ENCODE peak calls at places on chromosomes 11 and 22, in six cellular contexts. B is HCT116, E is transverse colon, H is stomach, S is GM23338, K is esophagus muscularis mucosa. A is an unnamed sample.

GRCh38 chr22:21942407-21942895 is 10.2 kb downstream of the PPM1F start:
- DNase-seq in S (no peak), B (peak; percentile 44), H (peak; percentile 38), K (no peak), E (peak; percentile 52), A (no peak)

GRCh38 chr11:122645847-122646246 is 9.7 kb upstream of the UBASH3B start:
- DNase-seq in E (no peak), B (no peak), S (no peak), H (no peak), K (no peak), A (no peak)

GRCh38 chr11:64685536-64685935 is 37.5 kb downstream of the NRXN2 start:
- DNase-seq in S (no peak), K (no peak), B (no peak), H (no peak), E (no peak), A (no peak)

GRCh38 chr11:60563553-60564235 is 48.5 kb downstream of the MS4A13 start:
- DNase-seq in H (no peak), B (no peak), K (no peak), S (peak; percentile 46), E (no peak), A (no peak)

GRCh38 chr22:24930678-24931077 is 15.8 kb downstream of the LHFPL7 start:
- DNase-seq in B (no peak), E (no peak), K (no peak), H (no peak), S (no peak), A (no peak)

GRCh38 chr11:68025047-68025446 is 5.4 kb upstream of the NDUFS8 start:
- DNase-seq in K (no peak), B (no peak), E (no peak), S (no peak), H (no peak), A (no peak)

GRCh38 chr11:1072116-1072820 is 2.4 kb upstream of the MUC2 start:
- DNase-seq in H (no peak), E (no peak), S (no peak), B (peak; percentile 32), K (no peak), A (no peak)

GRCh38 chr11:17469998-17470397 is 6.6 kb downstream of the ABCC8 start:
- DNase-seq in S (no peak), E (no peak), K (no peak), B (no peak), H (no peak), A (no peak)

GRCh38 chr22:43878831-43879550 is 12.8 kb downstream of the PNPLA5 start:
- DNase-seq in S (no peak), E (no peak), K (no peak), H (no peak), B (no peak), A (no peak)

GRCh38 chr11:75035911-75036536 is 47.3 kb downstream of the NEU3 start:
- DNase-seq in K (peak; percentile 91), H (no peak), E (peak; percentile 14), S (no peak), B (peak; percentile 73), A (no peak)

GRCh38 chr11:10540915-10541591 is at the start of gene RNF141:
- DNase-seq in E (peak; percentile 97), B (peak; percentile 84), H (peak; percentile 97), S (peak; percentile 97), K (peak; percentile 98), A (peak; percentile 97)
- TF ChIP-seq POLR2AphosphoS5 in E (peak; percentile 98), B (peak; percentile 95), H (peak; percentile 94), S (peak; percentile 96), K (peak; percentile 96), A (peak; percentile 99)

GRCh38 chr11:31802609-31802989 is 8.5 kb downstream of the PAX6 start:
- DNase-seq in S (peak; percentile 53), E (no peak), H (no peak), K (peak; percentile 50), B (no peak), A (peak; percentile 74)

GRCh38 chr11:31802000-31802551 is 9.0 kb downstream of the PAX6 start:
- DNase-seq in E (no peak), K (no peak), B (no peak), S (no peak), H (no peak), A (no peak)

GRCh38 chr11:31803813-31804438 is 7.2 kb downstream of the PAX6 start:
- DNase-seq in B (no peak), K (peak; percentile 14), S (peak; percentile 71), H (no peak), E (no peak), A (no peak)

GRCh38 chr11:31804439-31805036 is 6.6 kb downstream of the PAX6 start:
- DNase-seq in E (no peak), B (no peak), H (no peak), S (peak; percentile 65), K (peak; percentile 79), A (no peak)

DNA sequence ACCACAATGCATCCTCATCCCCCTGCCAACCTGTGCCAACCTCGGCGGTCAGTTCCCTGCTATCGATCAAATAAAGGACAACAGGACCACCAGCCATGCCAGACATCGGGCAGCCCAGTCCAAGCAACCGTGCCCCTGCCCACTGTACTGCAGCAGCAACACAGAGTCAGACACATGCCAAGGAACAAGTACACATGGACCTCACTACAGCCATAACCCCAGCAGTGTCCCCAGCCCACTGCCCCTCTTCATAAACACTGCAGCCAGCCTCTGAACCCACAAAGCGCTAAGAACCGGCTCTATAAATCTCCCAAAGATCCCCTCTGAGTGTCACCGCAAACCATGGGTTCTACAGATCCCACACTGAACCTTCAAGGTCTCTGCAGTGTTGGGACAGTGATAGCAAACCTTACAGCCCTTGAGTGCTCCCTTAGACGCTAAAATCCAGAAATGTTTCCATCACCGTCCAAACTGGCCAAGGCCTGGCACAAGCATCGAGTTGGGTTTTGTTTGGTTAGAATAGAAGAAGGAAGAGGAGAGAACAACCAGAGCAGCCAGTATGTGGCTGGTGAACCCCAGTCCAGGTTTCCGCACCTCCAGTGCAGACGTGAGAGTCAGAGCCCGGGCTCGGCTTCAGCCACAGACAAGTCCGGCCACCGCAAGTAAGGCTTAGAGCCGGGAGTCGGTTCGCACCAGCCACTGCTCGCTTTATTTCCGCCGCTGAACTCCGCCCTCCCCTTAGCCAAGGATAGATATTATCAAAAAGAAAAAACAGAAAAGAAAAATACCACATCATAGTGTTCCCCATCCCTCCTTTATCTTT is 7.9 kb downstream of the PAX6 start:
- DNase-seq in K (peak; percentile 83), S (peak; percentile 67), B (no peak), H (no peak), E (no peak), A (no peak)
- H3K27me3 ChIP-seq in K (peaks cover 100% of the 10 kb centered on the region), S (peaks cover 100% of the 10 kb centered on the region), B (no peaks in the 10 kb centered on the region), H (peaks cover 73% of the 10 kb centered on the region), E (peaks cover 100% of the 10 kb centered on the region), A (peaks cover 99% of the 10 kb centered on the region)

DNA sequence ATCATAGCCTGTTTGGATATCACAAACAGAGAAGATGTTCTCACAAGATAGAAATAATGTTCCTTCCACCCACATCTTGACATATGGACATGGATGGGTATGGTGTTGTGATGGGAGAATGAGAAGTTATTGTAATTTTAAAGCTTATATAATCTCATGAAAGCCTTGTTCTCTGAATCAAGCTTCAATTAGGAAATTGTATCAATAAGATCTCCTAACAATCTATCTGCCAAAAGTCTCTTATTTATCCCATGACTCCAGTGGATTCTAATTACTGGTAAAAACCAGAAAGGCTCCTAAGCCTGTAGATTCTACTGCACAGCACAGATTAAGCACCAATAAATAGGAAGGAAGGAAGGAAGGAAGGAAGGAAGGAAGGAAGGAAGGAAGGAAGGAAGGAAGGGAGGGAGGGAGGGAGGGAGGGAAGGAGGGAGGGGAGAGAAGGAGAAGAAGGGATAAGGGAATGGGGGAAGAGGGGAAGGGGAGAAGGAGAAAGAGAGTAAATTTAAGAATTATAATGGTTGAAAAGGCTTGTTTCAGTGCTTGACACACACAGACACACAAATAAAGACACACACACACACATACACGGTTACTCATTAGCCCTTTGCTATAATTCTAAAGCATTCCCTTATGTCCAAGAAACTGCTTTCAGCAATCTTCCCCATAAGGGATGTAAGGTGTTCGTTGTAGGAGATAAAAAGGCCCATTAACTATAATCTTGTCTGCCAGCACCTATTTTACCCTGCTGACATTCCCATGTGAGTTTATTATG is 258.0 kb upstream of the API5 start:
- DNase-seq in E (no peak), H (no peak), B (no peak), S (no peak), K (no peak), A (no peak)
- TF ChIP-seq POLR2AphosphoS5 in E (no peak), H (no peak), B (no peak), S (no peak), K (no peak), A (no peak)

DNA sequence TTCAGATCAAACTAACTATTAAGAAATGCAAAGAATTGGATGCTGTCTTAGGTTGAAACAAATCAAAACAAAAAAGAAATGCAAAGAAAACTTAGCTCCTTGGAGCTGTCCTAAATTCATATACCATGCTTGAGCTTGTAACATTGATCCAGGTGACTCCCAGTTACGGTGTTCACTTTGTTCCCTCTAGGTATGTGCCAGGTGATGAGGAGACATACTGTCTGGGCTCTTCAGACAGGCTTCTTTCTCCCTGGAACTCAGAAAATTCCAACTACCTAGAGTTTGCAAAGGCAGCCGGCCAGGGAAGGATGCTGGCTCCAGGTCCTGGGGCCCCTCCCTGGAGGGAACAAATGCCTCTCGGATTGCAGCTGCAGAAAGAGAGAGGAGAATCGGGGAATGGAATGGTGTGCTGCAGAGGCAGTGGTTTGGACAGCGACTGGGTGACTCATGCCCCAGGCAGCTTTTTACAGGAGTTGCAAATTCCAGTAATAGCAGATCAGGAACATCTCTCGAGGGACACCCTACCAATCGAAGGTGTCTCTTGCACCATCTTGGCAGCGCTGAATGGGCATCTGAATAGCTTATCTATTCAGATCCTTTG is 12.3 kb upstream of the ASPHD2 start:
- DNase-seq in H (no peak), K (no peak), E (no peak), S (peak; percentile 83), B (no peak), A (no peak)
- H3K27me3 ChIP-seq in H (no peaks in the 10 kb centered on the region), K (no peaks in the 10 kb centered on the region), E (peaks cover 23% of the 10 kb centered on the region), S (no peaks in the 10 kb centered on the region), B (peaks cover 61% of the 10 kb centered on the region), A (no peaks in the 10 kb centered on the region)

GRCh38 chr22:35621446-35621845 is 4.3 kb upstream of the MB start:
- DNase-seq in K (no peak), E (no peak), B (no peak), S (no peak), H (no peak), A (no peak)

GRCh38 chr22:35622132-35622913 is 5.2 kb upstream of the MB start:
- DNase-seq in K (no peak), S (peak; percentile 38), E (peak; percentile 83), H (peak; percentile 46), B (no peak), A (no peak)

GRCh38 chr22:35619336-35620094 is 2.4 kb upstream of the MB start:
- DNase-seq in E (peak; percentile 47), B (no peak), K (no peak), H (no peak), S (peak; percentile 31), A (no peak)

GRCh38 chr22:35618427-35619223 is 1.5 kb upstream of the MB start:
- DNase-seq in S (no peak), H (no peak), E (no peak), B (no peak), K (no peak), A (no peak)

DNA sequence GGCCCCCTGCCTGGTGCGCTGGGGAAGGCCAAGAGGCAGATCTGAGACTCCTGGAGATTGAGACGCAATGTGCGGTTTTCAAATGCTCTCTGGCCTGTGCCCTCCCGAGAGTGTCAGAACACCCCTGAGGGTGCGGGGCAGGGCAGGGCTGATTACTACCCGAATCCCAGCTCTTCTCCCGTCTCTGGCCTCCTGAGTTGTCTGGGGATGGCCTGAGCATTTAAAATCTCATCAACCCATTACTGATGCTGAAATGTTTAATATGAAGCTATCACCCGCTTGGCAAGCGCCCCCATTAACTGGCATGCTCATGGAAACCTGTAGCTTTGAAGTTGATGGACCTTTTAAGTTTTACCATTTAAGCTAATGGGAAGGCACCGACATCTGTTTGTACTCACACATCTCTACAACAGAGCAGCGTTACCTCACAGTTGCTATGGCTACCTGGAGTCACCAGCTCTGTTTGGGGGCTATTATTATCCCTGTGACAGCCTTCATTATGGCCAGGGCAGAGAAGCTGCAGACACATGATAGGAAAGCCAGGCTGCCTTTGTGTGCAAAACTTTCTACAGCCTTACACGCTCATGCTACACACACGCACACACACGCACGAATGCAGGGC is 3.6 kb upstream of the MB start:
- DNase-seq in B (no peak), S (peak; percentile 22), H (no peak), K (no peak), E (no peak), A (no peak)
- TF ChIP-seq POLR2AphosphoS5 in B (no peak), S (no peak), H (peak; percentile 49), K (peak; percentile 76), E (peak; percentile 31), A (no peak)

A was measured in upper lobe of left lung.